ENCODE peak calls at places on chromosomes 11 and 22, in four cellular contexts. One of them, this sample, is unnamed.

GRCh38 chr11:47569646-47570045 is 4.2 kb downstream of the PTPMT1 start:
- DNase-seq in heart right ventricle: no peak
- DNase-seq in endodermal cell: no peak
- DNase-seq in mucosa of descending colon: no peak
- DNase-seq in this sample: no peak

GRCh38 chr22:29457730-29458129 is 19.3 kb downstream of the RFPL1 start:
- DNase-seq in heart right ventricle: no peak
- DNase-seq in endodermal cell: peak; percentile 90
- DNase-seq in mucosa of descending colon: no peak
- DNase-seq in this sample: no peak

GRCh38 chr11:3163241-3163981 is 1.7 kb downstream of the OSBPL5 start:
- DNase-seq in heart right ventricle: no peak
- DNase-seq in endodermal cell: peak; percentile 52
- DNase-seq in mucosa of descending colon: no peak
- DNase-seq in this sample: peak; percentile 65

GRCh38 chr11:67199751-67200150 is 66.5 kb upstream of the GRK2 start:
- DNase-seq in heart right ventricle: no peak
- DNase-seq in endodermal cell: no peak
- DNase-seq in mucosa of descending colon: no peak
- DNase-seq in this sample: no peak

GRCh38 chr22:35346596-35347220 is 34.2 kb upstream of the HMOX1 start:
- DNase-seq in heart right ventricle: no peak
- DNase-seq in endodermal cell: no peak
- DNase-seq in mucosa of descending colon: peak; percentile 40
- DNase-seq in this sample: peak; percentile 54

GRCh38 chr11:126722006-126722736 is 278.4 kb downstream of the KIRREL3 start:
- DNase-seq in heart right ventricle: no peak
- DNase-seq in endodermal cell: no peak
- DNase-seq in mucosa of descending colon: no peak
- DNase-seq in this sample: no peak

GRCh38 chr11:28400236-28401100 is 292.3 kb downstream of the METTL15 start:
- DNase-seq in heart right ventricle: no peak
- DNase-seq in endodermal cell: no peak
- DNase-seq in mucosa of descending colon: no peak
- DNase-seq in this sample: no peak

GRCh38 chr11:118338637-118339061 is 3.9 kb downstream of the CD3D start:
- DNase-seq in heart right ventricle: no peak
- DNase-seq in endodermal cell: no peak
- DNase-seq in mucosa of descending colon: peak; percentile 80
- DNase-seq in this sample: peak; percentile 79

GRCh38 chr22:39405346-39406085 is 5.9 kb downstream of the TAB1 start:
- DNase-seq in heart right ventricle: no peak
- DNase-seq in endodermal cell: no peak
- DNase-seq in mucosa of descending colon: peak; percentile 47
- DNase-seq in this sample: peak; percentile 73

GRCh38 chr11:119722281-119722794 is 6.7 kb downstream of the NECTIN1 start:
- DNase-seq in heart right ventricle: no peak
- DNase-seq in endodermal cell: peak; percentile 58
- DNase-seq in mucosa of descending colon: peak; percentile 79
- DNase-seq in this sample: no peak

GRCh38 chr11:86101941-86102407 is 33.1 kb upstream of the PICALM start:
- DNase-seq in heart right ventricle: no peak
- DNase-seq in endodermal cell: no peak
- DNase-seq in mucosa of descending colon: no peak
- DNase-seq in this sample: no peak

GRCh38 chr11:116360542-116360941 is 412.2 kb downstream of the BUD13 start:
- DNase-seq in heart right ventricle: no peak
- DNase-seq in endodermal cell: no peak
- DNase-seq in mucosa of descending colon: no peak
- DNase-seq in this sample: no peak

GRCh38 chr22:42617155-42617983 is 2.7 kb upstream of the POLDIP3 start:
- DNase-seq in heart right ventricle: no peak
- DNase-seq in endodermal cell: no peak
- DNase-seq in mucosa of descending colon: no peak
- DNase-seq in this sample: no peak

GRCh38 chr11:17734418-17734911 is at the start of gene KCNC1:
- DNase-seq in heart right ventricle: no peak
- DNase-seq in endodermal cell: peak; percentile 77
- DNase-seq in mucosa of descending colon: no peak
- DNase-seq in this sample: peak; percentile 71

GRCh38 chr22:35539910-35540599 is 576 bp upstream of the RASD2 start:
- DNase-seq in heart right ventricle: peak; percentile 55
- DNase-seq in endodermal cell: peak; percentile 85
- DNase-seq in mucosa of descending colon: peak; percentile 65
- DNase-seq in this sample: peak; percentile 85

GRCh38 chr22:22902247-22902962 is 14.8 kb downstream of the IGLL5 start:
- DNase-seq in heart right ventricle: no peak
- DNase-seq in endodermal cell: no peak
- DNase-seq in mucosa of descending colon: no peak
- DNase-seq in this sample: no peak

DNA sequence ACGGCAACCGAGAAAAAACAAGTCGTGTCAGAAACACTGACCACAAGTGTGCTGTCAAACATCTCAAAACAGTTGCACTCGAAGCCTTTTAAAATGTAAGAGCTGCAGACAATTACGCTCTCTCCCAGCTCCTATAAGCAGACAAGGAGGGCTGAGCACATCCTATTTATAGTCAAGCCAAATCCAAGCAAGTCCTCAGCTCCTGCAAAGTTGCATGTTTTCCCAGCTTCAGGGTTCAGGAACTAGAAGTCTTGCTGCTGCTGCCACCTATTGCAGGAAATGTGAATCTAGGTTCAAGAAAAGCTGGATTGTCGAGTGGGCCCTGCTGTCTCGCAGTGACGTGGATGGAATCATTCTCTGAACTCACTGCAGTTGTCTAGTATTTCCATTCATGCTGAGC is 15.5 kb downstream of the EFCAB6 start:
- DNase-seq in heart right ventricle: no peak
- DNase-seq in endodermal cell: peak; percentile 70
- DNase-seq in mucosa of descending colon: no peak
- DNase-seq in this sample: no peak
- TF ChIP-seq CTCF in heart right ventricle: no peak
- TF ChIP-seq CTCF in endodermal cell: peak; percentile 69
- TF ChIP-seq CTCF in mucosa of descending colon: no peak
- TF ChIP-seq CTCF in this sample: peak; percentile 12

DNA sequence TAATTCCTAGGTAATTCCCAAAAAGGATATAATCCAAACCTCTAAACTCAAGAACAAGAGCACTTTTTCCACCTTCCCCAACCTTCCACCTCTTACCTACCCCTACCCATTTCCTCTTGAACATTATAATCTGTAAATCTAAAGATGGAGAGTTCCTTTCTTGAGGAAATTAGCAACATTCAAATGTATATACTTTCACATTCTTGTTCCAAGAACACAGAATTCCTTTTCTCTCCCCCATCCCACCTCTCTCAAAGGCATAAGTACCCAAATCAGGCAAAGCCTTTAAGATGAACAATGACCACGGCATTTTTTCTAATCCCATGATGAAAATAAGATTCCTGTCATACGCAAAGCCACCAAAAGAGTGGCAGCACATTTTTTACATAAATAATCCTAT is 18.3 kb downstream of the RRAS2 start:
- DNase-seq in heart right ventricle: no peak
- DNase-seq in endodermal cell: no peak
- DNase-seq in mucosa of descending colon: no peak
- DNase-seq in this sample: no peak
- H3K4me1 ChIP-seq in heart right ventricle: peaks cover 13% of the 10 kb centered on the region
- H3K4me1 ChIP-seq in endodermal cell: peaks cover 2% of the 10 kb centered on the region
- H3K4me1 ChIP-seq in mucosa of descending colon: no peaks in the 10 kb centered on the region
- H3K4me1 ChIP-seq in this sample: no peaks in the 10 kb centered on the region

GRCh38 chr11:61413496-61413895 is 16.3 kb downstream of the CPSF7 start:
- DNase-seq in heart right ventricle: no peak
- DNase-seq in endodermal cell: no peak
- DNase-seq in mucosa of descending colon: no peak
- DNase-seq in this sample: no peak
- H3K36me3 ChIP-seq in heart right ventricle: peaks cover 100% of the 10 kb centered on the region
- H3K36me3 ChIP-seq in endodermal cell: peaks cover 95% of the 10 kb centered on the region
- H3K36me3 ChIP-seq in mucosa of descending colon: peaks cover 18% of the 10 kb centered on the region
- H3K36me3 ChIP-seq in this sample: peaks cover 56% of the 10 kb centered on the region

GRCh38 chr22:27801197-27801615 is 350 bp downstream of the MN1 start:
- DNase-seq in heart right ventricle: peak; percentile 40
- DNase-seq in endodermal cell: peak; percentile 84
- DNase-seq in mucosa of descending colon: peak; percentile 55
- DNase-seq in this sample: no peak
- TF ChIP-seq CTCF in heart right ventricle: no peak
- TF ChIP-seq CTCF in endodermal cell: no peak
- TF ChIP-seq CTCF in mucosa of descending colon: no peak
- TF ChIP-seq CTCF in this sample: no peak

DNA sequence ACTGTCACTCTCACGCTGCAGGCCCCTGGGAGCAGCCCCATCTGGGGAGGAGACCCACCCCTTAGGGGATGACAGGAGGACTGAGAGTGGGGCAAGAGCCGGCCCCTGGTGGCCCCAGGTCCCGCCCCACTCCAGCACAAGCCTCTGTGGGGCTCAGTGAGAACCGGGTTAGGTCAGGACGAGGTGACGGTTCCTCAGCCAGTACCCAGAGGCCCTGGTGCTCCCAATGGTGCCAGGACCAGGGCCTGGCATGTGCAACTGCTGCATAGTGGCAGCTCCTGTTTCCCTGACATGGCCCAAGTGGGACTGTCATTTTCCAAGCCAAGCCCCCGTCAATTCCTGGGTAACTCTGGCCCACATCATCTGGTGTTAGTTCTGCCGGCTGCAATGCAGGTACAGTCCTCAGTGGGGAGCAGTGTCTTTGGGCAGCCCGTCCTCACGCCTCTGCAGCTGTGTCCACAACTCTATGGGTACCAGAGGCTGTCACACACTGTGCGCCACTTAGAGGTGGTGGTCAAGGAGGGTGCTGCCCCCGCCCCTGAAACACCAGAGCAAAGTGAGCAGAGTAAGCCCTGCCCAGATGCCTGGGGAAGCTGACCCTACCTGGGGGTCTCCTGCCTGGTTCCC is 15.9 kb downstream of the CHID1 start:
- DNase-seq in heart right ventricle: no peak
- DNase-seq in endodermal cell: no peak
- DNase-seq in mucosa of descending colon: no peak
- DNase-seq in this sample: no peak
- H3K4me1 ChIP-seq in heart right ventricle: no peaks in the 10 kb centered on the region
- H3K4me1 ChIP-seq in endodermal cell: no peaks in the 10 kb centered on the region
- H3K4me1 ChIP-seq in mucosa of descending colon: no peaks in the 10 kb centered on the region
- H3K4me1 ChIP-seq in this sample: no peaks in the 10 kb centered on the region

This sample was measured in kidney.